ENCODE peak calls at places on chromosomes 16 and 17, in five cellular contexts. O is SK-N-SH, J is A549, P is GM12878, Z is K562. W is an unnamed sample.

GRCh38 chr16:79360267-79360666 is 240.3 kb downstream of the MAF start:
- DNase-seq in P (no peak), Z (no peak), J (no peak), O (no peak), W (no peak)

GRCh38 chr16:30621765-30622164 is 11.6 kb upstream of the ZNF689 start:
- DNase-seq in Z (no peak), J (no peak), P (no peak), O (no peak), W (peak; percentile 7)

GRCh38 chr16:11163761-11164261 is 92.2 kb downstream of the SOCS1 start:
- DNase-seq in P (no peak), J (no peak), O (no peak), Z (no peak), W (no peak)

GRCh38 chr17:9811537-9811936 is 10.3 kb downstream of the GSG1L2 start:
- DNase-seq in O (no peak), P (no peak), J (no peak), Z (no peak), W (no peak)

GRCh38 chr17:68657166-68657940 is 56.2 kb upstream of the FAM20A start:
- DNase-seq in Z (no peak), P (no peak), O (no peak), J (no peak), W (no peak)

GRCh38 chr17:4980644-4981216 is 6.7 kb downstream of the CAMTA2 start:
- DNase-seq in J (peak; percentile 65), P (no peak), O (peak; percentile 84), Z (peak; percentile 66), W (peak; percentile 46)

GRCh38 chr17:61574542-61575351 is 16.3 kb downstream of the NACA2 start:
- DNase-seq in O (peak; percentile 76), P (no peak), J (peak; percentile 88), Z (no peak), W (peak; percentile 65)

GRCh38 chr17:50079334-50080095 is 15.6 kb upstream of the PDK2 start:
- DNase-seq in P (no peak), O (no peak), J (peak; percentile 87), Z (peak; percentile 70), W (no peak)

GRCh38 chr16:79434771-79435170 is 165.8 kb downstream of the MAF start:
- DNase-seq in O (no peak), J (no peak), Z (no peak), P (no peak), W (no peak)

GRCh38 chr17:28948873-28949184 is 2.5 kb downstream of the PHF12 start:
- DNase-seq in Z (no peak), J (no peak), P (no peak), O (no peak), W (peak; percentile 34)

GRCh38 chr17:38568845-38569510 is 36.8 kb downstream of the SRCIN1 start:
- DNase-seq in O (peak; percentile 65), P (no peak), J (no peak), Z (no peak), W (no peak)

GRCh38 chr17:1180958-1181768 is 1.4 kb upstream of the ABR start:
- DNase-seq in P (no peak), Z (no peak), O (no peak), J (no peak), W (no peak)

GRCh38 chr17:2782030-2782429 is 14.2 kb upstream of the RAP1GAP2 start:
- DNase-seq in J (peak; percentile 41), O (no peak), Z (no peak), P (no peak), W (peak; percentile 61)

GRCh38 chr16:2855536-2855935 is 2.4 kb downstream of the PRSS22 start:
- DNase-seq in J (no peak), P (no peak), Z (peak; percentile 4), O (peak; percentile 21), W (no peak)

GRCh38 chr17:10631048-10631700 is 25.9 kb downstream of the MYH3 start:
- DNase-seq in Z (peak; percentile 48), O (peak; percentile 66), J (peak; percentile 44), P (no peak), W (peak; percentile 10)

GRCh38 chr17:78435330-78436005 is 57.0 kb downstream of the PGS1 start:
- DNase-seq in J (no peak), Z (no peak), P (no peak), O (no peak), W (no peak)

GRCh38 chr17:61635913-61636432 is 45.0 kb upstream of the NACA2 start:
- DNase-seq in J (peak; percentile 66), Z (peak; percentile 14), P (peak; percentile 35), O (peak; percentile 28), W (peak; percentile 66)

GRCh38 chr17:73510981-73511442 is 133.2 kb downstream of the SDK2 start:
- DNase-seq in J (no peak), P (no peak), Z (no peak), O (peak; percentile 48), W (no peak)

GRCh38 chr16:4675864-4676786 is 17.2 kb upstream of the NUDT16L1 start:
- DNase-seq in J (no peak), O (no peak), Z (peak; percentile 32), P (no peak), W (no peak)

GRCh38 chr17:56756536-56756935 is 77.2 kb downstream of the C17orf67 start:
- DNase-seq in P (no peak), J (peak; percentile 51), Z (no peak), O (no peak), W (peak; percentile 98)

GRCh38 chr16:50611995-50612848 is 64.0 kb downstream of the NKD1 start:
- DNase-seq in Z (no peak), J (no peak), O (no peak), P (no peak), W (no peak)

GRCh38 chr16:89155184-89155679 is 16.3 kb upstream of the CDH15 start:
- DNase-seq in J (no peak), O (no peak), Z (no peak), P (no peak), W (peak; percentile 80)

GRCh38 chr17:16446338-16446983 is 31.1 kb downstream of the TRPV2 start:
- DNase-seq in P (no peak), J (peak; percentile 44), Z (no peak), O (no peak), W (no peak)

GRCh38 chr16:35560637-35560984 is 2101.2 kb downstream of the TP53TG3F start:
- DNase-seq in O (no peak), Z (no peak), P (no peak), J (no peak), W (no peak)

GRCh38 chr17:42553161-42553818 is 567 bp downstream of the HSD17B1 start:
- DNase-seq in P (no peak), J (peak; percentile 59), Z (peak; percentile 79), O (peak; percentile 76), W (no peak)

GRCh38 chr17:34285304-34285792 is at the start of gene CCL11:
- DNase-seq in Z (no peak), P (no peak), J (no peak), O (no peak), W (no peak)

GRCh38 chr17:81807210-81807719 is 3.3 kb downstream of the GCGR start:
- DNase-seq in P (no peak), J (no peak), O (no peak), Z (no peak), W (no peak)

GRCh38 chr16:89026121-89026612 is 49.2 kb upstream of the CBFA2T3 start:
- DNase-seq in Z (peak; percentile 63), P (peak; percentile 72), O (no peak), J (no peak), W (no peak)

DNA sequence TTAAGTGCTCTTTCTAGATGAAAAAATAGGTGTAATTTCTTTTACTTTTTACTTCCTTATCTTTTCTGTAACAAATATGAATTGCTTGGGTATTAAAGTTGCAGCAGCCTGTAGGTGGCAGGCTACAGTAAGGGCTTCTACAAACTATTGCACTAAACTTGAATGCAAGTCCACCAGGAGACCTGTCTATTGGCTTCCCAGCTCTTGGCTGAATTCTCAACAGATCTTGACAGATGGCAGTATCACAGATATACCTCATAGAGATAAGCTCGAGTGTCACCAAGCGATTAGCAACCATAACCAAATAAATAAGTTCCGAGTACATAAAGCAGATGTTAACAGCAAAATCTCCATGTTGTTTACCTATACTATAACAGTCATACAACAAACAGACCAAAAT is 5.9 kb downstream of the BBS2 start:
- DNase-seq in Z (peak; percentile 30), P (peak; percentile 4), O (peak; percentile 37), J (peak; percentile 81), W (peak; percentile 74)
- TF ChIP-seq RCOR1 in Z (no peak), P (no peak), O (no peak), J (no peak), W (no peak)

GRCh38 chr16:27330542-27330941 is 16.8 kb downstream of the IL4R start:
- DNase-seq in P (no peak), Z (no peak), J (peak; percentile 17), O (no peak), W (peak; percentile 98)
- TF ChIP-seq RCOR1 in P (no peak), Z (no peak), J (no peak), O (no peak), W (no peak)

GRCh38 chr17:45316271-45317112 is at the start of gene MAP3K14:
- DNase-seq in O (peak; percentile 87), P (no peak), J (peak; percentile 71), Z (no peak), W (peak; percentile 64)
- TF ChIP-seq RCOR1 in O (no peak), P (no peak), J (no peak), Z (no peak), W (no peak)

GRCh38 chr16:80923356-80923755 is 83.3 kb downstream of the CMC2 start:
- DNase-seq in O (no peak), P (no peak), Z (no peak), J (no peak), W (no peak)

DNA sequence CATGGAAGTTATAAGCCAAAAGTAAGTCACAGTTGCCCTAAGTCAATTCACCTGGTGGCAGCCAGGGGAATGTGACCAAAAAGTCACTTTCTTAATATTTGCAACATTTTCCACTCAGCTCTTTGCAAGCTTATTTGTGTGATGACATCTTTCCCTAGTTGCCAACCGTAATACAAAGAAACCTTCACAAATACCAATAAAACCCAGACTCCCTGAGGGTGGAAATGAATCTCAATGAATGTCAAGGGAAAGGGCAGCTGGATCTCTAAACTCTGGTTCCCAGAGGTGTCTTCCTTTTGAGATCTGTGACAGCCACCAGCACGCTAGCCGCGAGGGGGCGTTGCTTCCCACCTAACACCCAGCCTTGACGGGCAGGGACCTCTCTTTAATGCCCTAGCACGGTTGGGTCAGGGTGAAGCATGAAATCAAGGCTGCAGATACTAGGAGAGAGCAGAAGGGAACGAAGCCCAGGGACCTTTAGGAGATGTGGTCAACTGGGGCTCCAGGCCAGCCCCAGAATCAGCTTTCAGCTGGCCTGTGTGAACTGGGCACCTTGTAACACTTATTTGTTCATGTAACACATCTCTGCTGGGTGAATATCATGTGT is 82.2 kb downstream of the CMC2 start:
- DNase-seq in P (no peak), O (peak; percentile 61), J (peak; percentile 70), Z (peak; percentile 60), W (peak; percentile 43)
- TF ChIP-seq RCOR1 in P (no peak), O (no peak), J (no peak), Z (no peak), W (no peak)